ENCODE peak calls at places on chromosomes 2 and 18, in seven cellular contexts. One of them, this sample, is unnamed. For H3K4me1, the result is how much of the 10 kb centered on the place peaks cover.

GRCh38 chr2:174873457-174873856 is 109.2 kb upstream of the CHRNA1 start:
- DNase-seq in tibial artery: no peak
- DNase-seq in H9: no peak
- DNase-seq in fibroblast of lung: peak
- DNase-seq in GM23338: peak
- DNase-seq in ovary: no peak
- DNase-seq in foreskin keratinocyte: no peak
- DNase-seq in this sample: no peak

GRCh38 chr2:236654496-236654895 is 84.9 kb downstream of the ACKR3 start:
- DNase-seq in tibial artery: no peak
- DNase-seq in H9: no peak
- DNase-seq in fibroblast of lung: no peak
- DNase-seq in GM23338: no peak
- DNase-seq in ovary: no peak
- DNase-seq in foreskin keratinocyte: no peak
- DNase-seq in this sample: no peak

GRCh38 chr2:143939976-143940375 is 579.9 kb downstream of the ZEB2 start:
- DNase-seq in tibial artery: no peak
- DNase-seq in H9: no peak
- DNase-seq in fibroblast of lung: peak
- DNase-seq in GM23338: peak
- DNase-seq in ovary: no peak
- DNase-seq in foreskin keratinocyte: no peak
- DNase-seq in this sample: no peak

GRCh38 chr2:15806801-15807417 is 133.4 kb upstream of the MYCN start:
- DNase-seq in tibial artery: no peak
- DNase-seq in H9: no peak
- DNase-seq in fibroblast of lung: no peak
- DNase-seq in GM23338: no peak
- DNase-seq in ovary: no peak
- DNase-seq in foreskin keratinocyte: no peak
- DNase-seq in this sample: no peak

GRCh38 chr2:159518321-159519005 is 97.9 kb downstream of the BAZ2B start:
- DNase-seq in tibial artery: no peak
- DNase-seq in H9: no peak
- DNase-seq in fibroblast of lung: no peak
- DNase-seq in GM23338: peak
- DNase-seq in ovary: no peak
- DNase-seq in foreskin keratinocyte: no peak
- DNase-seq in this sample: no peak

GRCh38 chr2:206211657-206212255 is 52.1 kb downstream of the EEF1B2 start:
- DNase-seq in tibial artery: no peak
- DNase-seq in H9: no peak
- DNase-seq in fibroblast of lung: peak
- DNase-seq in GM23338: no peak
- DNase-seq in ovary: no peak
- DNase-seq in foreskin keratinocyte: peak
- DNase-seq in this sample: no peak

GRCh38 chr18:35422227-35422626 is 45.1 kb upstream of the ZNF396 start:
- DNase-seq in tibial artery: no peak
- DNase-seq in H9: no peak
- DNase-seq in fibroblast of lung: no peak
- DNase-seq in GM23338: no peak
- DNase-seq in ovary: no peak
- DNase-seq in foreskin keratinocyte: no peak
- DNase-seq in this sample: no peak

GRCh38 chr18:2881490-2882195 is 34.8 kb downstream of the EMILIN2 start:
- DNase-seq in tibial artery: peak
- DNase-seq in H9: no peak
- DNase-seq in fibroblast of lung: peak
- DNase-seq in GM23338: no peak
- DNase-seq in ovary: peak
- DNase-seq in foreskin keratinocyte: no peak
- DNase-seq in this sample: peak

GRCh38 chr18:45951021-45951714 is 16.0 kb downstream of the EPG5 start:
- DNase-seq in tibial artery: peak
- DNase-seq in H9: no peak
- DNase-seq in fibroblast of lung: peak
- DNase-seq in GM23338: no peak
- DNase-seq in ovary: no peak
- DNase-seq in foreskin keratinocyte: peak
- DNase-seq in this sample: peak

GRCh38 chr2:66364495-66364992 is 70.4 kb upstream of the MEIS1 start:
- DNase-seq in tibial artery: no peak
- DNase-seq in H9: no peak
- DNase-seq in fibroblast of lung: peak
- DNase-seq in GM23338: no peak
- DNase-seq in ovary: no peak
- DNase-seq in foreskin keratinocyte: peak
- DNase-seq in this sample: peak

GRCh38 chr2:231687133-231687852 is 21.0 kb upstream of the PTMA start:
- DNase-seq in tibial artery: no peak
- DNase-seq in H9: peak
- DNase-seq in fibroblast of lung: peak
- DNase-seq in GM23338: peak
- DNase-seq in ovary: no peak
- DNase-seq in foreskin keratinocyte: no peak
- DNase-seq in this sample: peak
- TF ChIP-seq CTCF in tibial artery: peak
- TF ChIP-seq CTCF in H9: peak
- TF ChIP-seq CTCF in fibroblast of lung: peak
- TF ChIP-seq CTCF in GM23338: peak
- TF ChIP-seq CTCF in ovary: no peak
- TF ChIP-seq CTCF in foreskin keratinocyte: peak
- TF ChIP-seq CTCF in this sample: peak

GRCh38 chr18:68428666-68429065 is 286.2 kb downstream of the TMX3 start:
- DNase-seq in tibial artery: no peak
- DNase-seq in H9: no peak
- DNase-seq in fibroblast of lung: peak
- DNase-seq in GM23338: no peak
- DNase-seq in ovary: no peak
- DNase-seq in foreskin keratinocyte: no peak
- DNase-seq in this sample: no peak

GRCh38 chr18:68429809-68430208 is 285.1 kb downstream of the TMX3 start:
- DNase-seq in tibial artery: no peak
- DNase-seq in H9: no peak
- DNase-seq in fibroblast of lung: peak
- DNase-seq in GM23338: no peak
- DNase-seq in ovary: no peak
- DNase-seq in foreskin keratinocyte: peak
- DNase-seq in this sample: no peak

GRCh38 chr18:68428026-68428425 is 286.9 kb downstream of the TMX3 start:
- DNase-seq in tibial artery: no peak
- DNase-seq in H9: no peak
- DNase-seq in fibroblast of lung: peak
- DNase-seq in GM23338: no peak
- DNase-seq in ovary: no peak
- DNase-seq in foreskin keratinocyte: peak
- DNase-seq in this sample: peak

GRCh38 chr18:68431111-68431921 is 283.6 kb downstream of the TMX3 start:
- DNase-seq in tibial artery: no peak
- DNase-seq in H9: peak
- DNase-seq in fibroblast of lung: no peak
- DNase-seq in GM23338: no peak
- DNase-seq in ovary: no peak
- DNase-seq in foreskin keratinocyte: no peak
- DNase-seq in this sample: no peak

GRCh38 chr18:68429111-68429510 is 285.8 kb downstream of the TMX3 start:
- DNase-seq in tibial artery: no peak
- DNase-seq in H9: no peak
- DNase-seq in fibroblast of lung: no peak
- DNase-seq in GM23338: no peak
- DNase-seq in ovary: no peak
- DNase-seq in foreskin keratinocyte: no peak
- DNase-seq in this sample: no peak
- H3K4me1 ChIP-seq in tibial artery: under half
- H3K4me1 ChIP-seq in H9: under half
- H3K4me1 ChIP-seq in fibroblast of lung: under half
- H3K4me1 ChIP-seq in GM23338: under half
- H3K4me1 ChIP-seq in ovary: under half
- H3K4me1 ChIP-seq in foreskin keratinocyte: half or more
- H3K4me1 ChIP-seq in this sample: under half

DNA sequence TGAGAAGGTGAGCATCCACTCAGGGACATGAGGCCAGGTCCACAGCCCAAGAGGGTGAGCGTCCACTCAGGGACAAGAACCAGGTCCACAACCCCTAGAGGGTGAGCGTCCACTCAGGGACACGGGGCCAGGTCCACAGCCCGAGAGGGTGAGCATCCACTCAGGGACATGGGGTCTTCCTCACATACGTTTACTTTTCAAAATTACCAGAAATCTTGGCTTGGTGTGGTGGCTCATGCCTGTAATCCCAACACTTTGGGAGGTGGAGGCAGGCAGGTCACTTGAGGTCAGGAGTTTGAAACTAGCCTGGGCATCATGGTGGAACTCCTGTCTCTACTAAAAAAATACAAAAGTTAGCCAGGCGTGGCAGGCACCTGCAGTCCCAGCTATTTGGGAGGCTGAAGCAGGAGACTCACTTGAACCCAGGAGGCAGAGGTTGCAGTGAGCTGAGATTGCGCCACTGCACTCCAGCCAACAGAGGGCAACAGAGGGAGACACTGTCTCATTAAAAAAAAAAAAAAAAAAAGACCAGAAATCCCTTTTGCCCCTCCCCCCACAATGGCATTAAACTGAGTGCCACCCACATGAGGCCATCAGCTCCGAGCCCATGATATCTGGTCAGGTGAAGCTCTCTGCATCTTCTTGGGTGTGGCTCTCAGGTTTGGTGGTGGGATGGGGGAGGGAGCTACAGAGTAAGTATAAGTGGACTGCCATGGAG is 9.0 kb upstream of the MBP start:
- DNase-seq in tibial artery: no peak
- DNase-seq in H9: no peak
- DNase-seq in fibroblast of lung: no peak
- DNase-seq in GM23338: peak
- DNase-seq in ovary: no peak
- DNase-seq in foreskin keratinocyte: no peak
- DNase-seq in this sample: no peak
- TF ChIP-seq CTCF in tibial artery: no peak
- TF ChIP-seq CTCF in H9: peak
- TF ChIP-seq CTCF in fibroblast of lung: no peak
- TF ChIP-seq CTCF in GM23338: peak
- TF ChIP-seq CTCF in ovary: no peak
- TF ChIP-seq CTCF in foreskin keratinocyte: peak
- TF ChIP-seq CTCF in this sample: no peak

GRCh38 chr2:222572761-222573174 is 83.1 kb downstream of the FARSB start:
- DNase-seq in tibial artery: no peak
- DNase-seq in H9: no peak
- DNase-seq in fibroblast of lung: peak
- DNase-seq in GM23338: no peak
- DNase-seq in ovary: no peak
- DNase-seq in foreskin keratinocyte: peak
- DNase-seq in this sample: no peak
- H3K4me1 ChIP-seq in tibial artery: under half
- H3K4me1 ChIP-seq in H9: under half
- H3K4me1 ChIP-seq in fibroblast of lung: under half
- H3K4me1 ChIP-seq in GM23338: under half
- H3K4me1 ChIP-seq in ovary: under half
- H3K4me1 ChIP-seq in foreskin keratinocyte: under half
- H3K4me1 ChIP-seq in this sample: under half

GRCh38 chr2:168459256-168459655 is 3.2 kb downstream of the CERS6 start:
- DNase-seq in tibial artery: no peak
- DNase-seq in H9: no peak
- DNase-seq in fibroblast of lung: no peak
- DNase-seq in GM23338: no peak
- DNase-seq in ovary: no peak
- DNase-seq in foreskin keratinocyte: no peak
- DNase-seq in this sample: no peak

GRCh38 chr2:168461178-168461941 is 5.3 kb downstream of the CERS6 start:
- DNase-seq in tibial artery: no peak
- DNase-seq in H9: no peak
- DNase-seq in fibroblast of lung: no peak
- DNase-seq in GM23338: no peak
- DNase-seq in ovary: no peak
- DNase-seq in foreskin keratinocyte: no peak
- DNase-seq in this sample: no peak

GRCh38 chr2:168460561-168460960 is 4.5 kb downstream of the CERS6 start:
- DNase-seq in tibial artery: no peak
- DNase-seq in H9: no peak
- DNase-seq in fibroblast of lung: no peak
- DNase-seq in GM23338: no peak
- DNase-seq in ovary: no peak
- DNase-seq in foreskin keratinocyte: no peak
- DNase-seq in this sample: no peak

GRCh38 chr2:168462543-168463045 is 6.5 kb downstream of the CERS6 start:
- DNase-seq in tibial artery: no peak
- DNase-seq in H9: no peak
- DNase-seq in fibroblast of lung: no peak
- DNase-seq in GM23338: no peak
- DNase-seq in ovary: no peak
- DNase-seq in foreskin keratinocyte: no peak
- DNase-seq in this sample: no peak

DNA sequence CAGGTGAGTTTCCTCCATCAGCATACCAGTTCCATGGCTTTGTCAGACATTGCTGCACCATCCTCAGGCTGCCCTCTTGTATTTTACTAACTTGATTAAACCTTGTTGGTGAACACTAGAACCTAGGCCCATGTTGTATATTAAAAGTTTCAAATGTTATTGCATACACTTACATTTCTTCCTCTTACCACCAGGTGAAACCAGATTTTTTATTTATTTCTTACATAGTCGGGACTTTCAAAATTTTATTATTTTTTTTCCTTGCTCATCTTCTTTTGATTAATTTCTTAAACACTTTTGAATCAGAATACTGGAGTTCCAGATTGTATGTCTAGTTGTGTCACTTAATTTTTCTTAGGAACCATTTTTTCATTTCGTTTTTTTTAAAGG is 5.9 kb downstream of the CERS6 start:
- DNase-seq in tibial artery: no peak
- DNase-seq in H9: no peak
- DNase-seq in fibroblast of lung: no peak
- DNase-seq in GM23338: no peak
- DNase-seq in ovary: no peak
- DNase-seq in foreskin keratinocyte: no peak
- DNase-seq in this sample: no peak
- TF ChIP-seq CTCF in tibial artery: no peak
- TF ChIP-seq CTCF in H9: peak
- TF ChIP-seq CTCF in fibroblast of lung: no peak
- TF ChIP-seq CTCF in GM23338: peak
- TF ChIP-seq CTCF in ovary: no peak
- TF ChIP-seq CTCF in foreskin keratinocyte: no peak
- TF ChIP-seq CTCF in this sample: no peak

DNA sequence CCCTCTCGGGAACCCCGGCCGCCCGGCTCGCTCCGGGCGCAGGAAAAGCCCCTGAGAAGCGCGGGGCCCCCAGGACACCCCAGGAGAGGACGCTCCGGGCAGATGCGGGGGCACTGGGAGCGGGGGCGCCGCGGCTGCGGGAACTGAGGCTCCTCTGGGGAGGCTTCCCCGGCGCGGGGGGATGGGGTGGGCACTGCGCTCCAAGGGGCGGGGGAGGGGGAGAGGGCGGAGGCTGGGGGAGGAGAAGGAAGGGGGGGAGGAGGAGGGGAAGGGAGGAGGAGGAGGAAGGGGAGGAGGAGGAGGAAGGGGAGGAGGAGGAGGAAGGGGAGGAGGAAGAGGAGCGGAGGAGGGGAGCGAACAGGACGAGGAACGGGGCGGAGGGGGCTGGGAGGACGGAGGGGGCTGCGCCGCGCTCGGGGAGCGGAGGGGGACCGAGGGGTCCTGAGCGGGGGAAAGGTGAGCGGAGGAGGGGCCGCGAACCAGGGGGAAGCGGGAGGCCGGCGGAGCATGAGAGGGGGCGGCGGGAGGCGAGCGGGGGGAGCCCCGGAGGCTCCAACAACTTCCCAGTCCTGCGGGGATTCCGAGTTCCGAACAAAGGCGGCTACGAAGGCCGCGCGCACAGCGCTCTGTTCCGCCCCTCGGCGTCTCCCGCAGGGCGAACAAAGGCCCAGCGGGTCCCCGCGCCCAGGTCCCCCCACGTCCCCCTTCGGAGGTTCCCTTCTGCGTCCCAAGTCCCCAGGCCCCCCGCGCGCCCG is 742 bp downstream of the PXDN start:
- DNase-seq in tibial artery: no peak
- DNase-seq in H9: peak
- DNase-seq in fibroblast of lung: peak
- DNase-seq in GM23338: peak
- DNase-seq in ovary: peak
- DNase-seq in foreskin keratinocyte: peak
- DNase-seq in this sample: no peak
- H3K4me1 ChIP-seq in tibial artery: under half
- H3K4me1 ChIP-seq in H9: under half
- H3K4me1 ChIP-seq in fibroblast of lung: under half
- H3K4me1 ChIP-seq in GM23338: under half
- H3K4me1 ChIP-seq in ovary: under half
- H3K4me1 ChIP-seq in foreskin keratinocyte: under half
- H3K4me1 ChIP-seq in this sample: under half

This sample was measured in heart left ventricle.